ENCODE peak calls at places on chromosomes 4 and X, in six cellular contexts. R is HCT116, J is tibial nerve, F is Karpas-422, E is mucosa of descending colon, K is suprapubic skin. U is an unnamed sample.

GRCh38 chrX:111098874-111099273 is 2.9 kb downstream of the PAK3 start:
- DNase-seq in R (peak; percentile 29), K (no peak), F (peak; percentile 87), J (no peak), E (peak; percentile 54), U (peak; percentile 77)

GRCh38 chr4:139761461-139761860 is 95.8 kb downstream of the MGST2 start:
- DNase-seq in F (peak; percentile 90), E (no peak), K (no peak), J (no peak), R (peak; percentile 24), U (no peak)

GRCh38 chr4:105145059-105145912 is 1.4 kb upstream of the TET2 start:
- DNase-seq in K (no peak), R (no peak), E (no peak), J (no peak), F (no peak), U (no peak)

GRCh38 chrX:85244411-85245210 is 820 bp downstream of the ZNF711 start:
- DNase-seq in F (peak; percentile 73), E (peak; percentile 4), R (no peak), J (no peak), K (no peak), U (peak; percentile 2)

GRCh38 chr4:164428561-164428960 is 325.4 kb upstream of the SMIM31 start:
- DNase-seq in E (no peak), J (no peak), K (no peak), F (no peak), R (no peak), U (no peak)

GRCh38 chr4:19195696-19196095 is 1056.0 kb upstream of the SLIT2 start:
- DNase-seq in F (no peak), J (no peak), K (no peak), E (no peak), R (no peak), U (no peak)

GRCh38 chrX:110412971-110413726 is 54.5 kb downstream of the RTL9 start:
- DNase-seq in J (peak; percentile 18), K (peak; percentile 78), F (peak; percentile 92), R (no peak), E (peak; percentile 70), U (peak; percentile 55)

GRCh38 chr4:6799091-6799490 is 16.6 kb downstream of the KIAA0232 start:
- DNase-seq in K (no peak), F (no peak), J (no peak), R (no peak), E (no peak), U (no peak)

GRCh38 chrX:38277802-38278201 is 49.5 kb downstream of the RPGR start:
- DNase-seq in J (no peak), R (no peak), F (no peak), E (no peak), K (no peak), U (no peak)

GRCh38 chrX:133918326-133918725 is 67.1 kb downstream of the GPC3 start:
- DNase-seq in R (no peak), J (no peak), E (no peak), F (no peak), K (no peak), U (no peak)

GRCh38 chrX:70479197-70479969 is 34.7 kb downstream of the DLG3 start:
- DNase-seq in K (no peak), F (no peak), E (peak; percentile 50), J (no peak), R (no peak), U (no peak)

GRCh38 chrX:96929036-96929435 is 45.3 kb downstream of the RPA4 start:
- DNase-seq in J (no peak), F (no peak), K (no peak), E (no peak), R (no peak), U (no peak)

GRCh38 chrX:97065066-97065465 is 181.4 kb downstream of the RPA4 start:
- DNase-seq in K (no peak), F (no peak), R (no peak), E (no peak), J (no peak), U (no peak)

GRCh38 chr4:145843148-145843547 is 95.5 kb downstream of the ZNF827 start:
- DNase-seq in F (no peak), E (no peak), R (no peak), K (no peak), J (no peak), U (no peak)

GRCh38 chrX:136761410-136761809 is 19.3 kb downstream of the ARHGEF6 start:
- DNase-seq in F (no peak), E (no peak), R (no peak), J (no peak), K (no peak), U (no peak)

GRCh38 chr4:141810038-141810701 is 173.8 kb downstream of the IL15 start:
- DNase-seq in J (no peak), K (no peak), F (no peak), E (no peak), R (no peak), U (no peak)

GRCh38 chr4:112898357-112899141 is 150.9 kb upstream of the ANK2 start:
- DNase-seq in J (no peak), R (no peak), F (no peak), K (no peak), E (no peak), U (no peak)

GRCh38 chr4:164902608-164903007 is 25.6 kb downstream of the APELA start:
- DNase-seq in K (no peak), E (no peak), R (no peak), J (no peak), F (no peak), U (no peak)

GRCh38 chrX:16869393-16870094 is 618 bp downstream of the RBBP7 start:
- DNase-seq in R (no peak), J (no peak), K (peak; percentile 69), F (peak; percentile 82), E (peak; percentile 20), U (peak; percentile 69)

GRCh38 chr4:94458682-94459081 is 6.9 kb downstream of the PDLIM5 start:
- DNase-seq in E (no peak), F (no peak), R (no peak), J (no peak), K (no peak), U (no peak)

GRCh38 chr4:103292373-103292772 is 94.2 kb upstream of the CENPE start:
- DNase-seq in F (no peak), J (no peak), K (no peak), E (no peak), R (no peak), U (no peak)

GRCh38 chr4:38266616-38267015 is 306.4 kb downstream of the PTTG2 start:
- DNase-seq in J (no peak), R (peak; percentile 35), F (peak; percentile 42), K (no peak), E (no peak), U (no peak)

GRCh38 chr4:139859876-139860275 is 194.3 kb downstream of the MGST2 start:
- DNase-seq in F (no peak), J (no peak), K (no peak), R (no peak), E (no peak), U (no peak)

GRCh38 chrX:83469551-83469950 is 38.5 kb upstream of the POU3F4 start:
- DNase-seq in E (peak; percentile 34), F (peak; percentile 74), J (no peak), K (no peak), R (no peak), U (no peak)

GRCh38 chr4:108359936-108360681 is 191.4 kb upstream of the LEF1 start:
- DNase-seq in F (no peak), E (no peak), J (no peak), R (no peak), K (no peak), U (no peak)

DNA sequence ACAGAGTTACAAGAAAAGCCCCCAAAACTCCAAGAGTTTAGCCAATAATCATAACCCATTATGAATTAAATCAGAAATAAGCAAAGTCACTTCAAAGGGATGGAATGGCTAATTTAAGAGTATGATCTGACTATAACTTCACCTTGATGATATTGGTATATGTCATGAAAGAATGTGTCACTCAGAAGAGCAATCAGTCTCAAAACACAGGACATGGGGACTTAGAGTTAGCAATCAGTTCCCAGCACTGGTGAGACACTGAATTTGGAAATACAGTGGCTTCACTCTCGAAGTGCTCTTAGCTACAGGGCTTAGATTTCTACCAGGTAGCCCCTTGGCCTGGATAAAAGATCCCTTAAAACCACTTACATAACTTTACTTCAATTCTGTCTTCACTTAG is 65.7 kb upstream of the EXOC1L start:
- DNase-seq in J (no peak), R (no peak), E (no peak), K (no peak), F (no peak), U (no peak)
- H3K4me1 ChIP-seq in J (no peaks in the 10 kb centered on the region), R (peaks cover 15% of the 10 kb centered on the region), E (peaks cover 8% of the 10 kb centered on the region), K (no peaks in the 10 kb centered on the region), F (no peaks in the 10 kb centered on the region), U (no peaks in the 10 kb centered on the region)

DNA sequence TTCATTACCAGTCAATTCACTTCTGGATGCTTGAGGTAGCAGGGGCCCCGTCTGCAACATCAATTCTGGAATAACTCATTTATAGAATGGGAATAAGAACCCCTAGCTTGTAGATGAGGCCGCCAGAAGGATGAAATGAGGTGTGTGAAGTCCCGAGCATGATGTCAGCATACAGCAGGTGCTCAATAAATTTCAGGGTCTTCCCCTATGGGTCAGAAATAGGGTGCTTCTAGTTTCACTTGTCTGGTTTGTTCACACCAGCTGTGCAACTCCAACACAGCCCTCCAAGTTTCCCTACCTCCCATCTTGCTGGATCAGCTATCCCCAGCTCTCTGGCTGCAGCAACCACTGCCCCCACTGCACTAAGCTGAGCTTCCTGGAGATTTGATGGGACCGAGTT is 13.5 kb downstream of the SLC2A9 start:
- DNase-seq in J (no peak), E (no peak), K (no peak), F (no peak), R (no peak), U (no peak)
- H3K4me1 ChIP-seq in J (peaks cover 36% of the 10 kb centered on the region), E (peaks cover 26% of the 10 kb centered on the region), K (peaks cover 42% of the 10 kb centered on the region), F (peaks cover 24% of the 10 kb centered on the region), R (peaks cover 31% of the 10 kb centered on the region), U (peaks cover 16% of the 10 kb centered on the region)

GRCh38 chr4:87025023-87025613 is 90.3 kb downstream of the AFF1 start:
- DNase-seq in K (no peak), R (no peak), J (no peak), E (no peak), F (no peak), U (no peak)
- H3K4me1 ChIP-seq in K (peaks cover 69% of the 10 kb centered on the region), R (no peaks in the 10 kb centered on the region), J (peaks cover 89% of the 10 kb centered on the region), E (peaks cover 26% of the 10 kb centered on the region), F (peaks cover 13% of the 10 kb centered on the region), U (peaks cover 9% of the 10 kb centered on the region)

GRCh38 chr4:185583813-185584212 is 48.5 kb upstream of the PDLIM3 start:
- DNase-seq in F (no peak), E (no peak), R (no peak), J (no peak), K (no peak), U (no peak)

GRCh38 chr4:185585211-185585610 is 49.9 kb upstream of the PDLIM3 start:
- DNase-seq in K (no peak), F (no peak), J (no peak), E (no peak), R (no peak), U (no peak)

GRCh38 chr4:185589067-185589844 is 53.9 kb upstream of the PDLIM3 start:
- DNase-seq in E (no peak), R (peak; percentile 81), J (no peak), F (no peak), K (no peak), U (no peak)

GRCh38 chr4:185587444-185588161 is 52.3 kb upstream of the PDLIM3 start:
- DNase-seq in J (no peak), K (no peak), R (no peak), F (no peak), E (peak; percentile 45), U (no peak)

DNA sequence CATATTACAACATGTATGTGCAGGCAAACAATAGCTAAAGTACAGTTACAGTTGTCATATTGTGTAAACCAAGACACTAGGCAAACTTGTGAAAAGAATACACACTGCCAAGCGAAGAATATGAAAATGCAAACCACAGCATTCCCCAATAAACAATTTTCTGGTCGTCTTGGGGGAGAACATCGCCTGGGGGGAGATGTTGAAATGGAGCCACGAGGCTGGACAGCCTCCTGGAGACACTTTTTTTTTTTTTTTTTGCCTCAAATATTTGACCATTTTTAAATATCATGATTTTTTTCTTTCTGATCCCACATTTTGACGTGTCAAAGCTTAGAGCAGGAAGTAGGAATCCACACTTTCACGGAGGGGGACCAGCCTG is 51.7 kb upstream of the PDLIM3 start:
- DNase-seq in E (no peak), J (no peak), R (no peak), F (no peak), K (no peak), U (no peak)
- H3K4me1 ChIP-seq in E (no peaks in the 10 kb centered on the region), J (no peaks in the 10 kb centered on the region), R (peaks cover 18% of the 10 kb centered on the region), F (no peaks in the 10 kb centered on the region), K (peaks cover 24% of the 10 kb centered on the region), U (peaks cover 5% of the 10 kb centered on the region)